ENCODE peak calls at places on chromosomes 5 and 9, in seven cellular contexts. K, V, P, W, N, Y and X are unnamed samples.
A peak's percentile ranks its signal among the peaks of the same experiment; 100 is the strongest.

GRCh38 chr9:130901498-130902203 is 5.0 kb upstream of the QRFP start:
- DNase-seq in K (no peak), V (no peak), P (no peak), W (no peak), N (no peak), Y (no peak), X (no peak)

GRCh38 chr5:172417983-172418630 is 36.2 kb downstream of the SH3PXD2B start:
- DNase-seq in K (no peak), V (peak; percentile 92), P (no peak), W (no peak), N (peak; percentile 100), Y (peak; percentile 85), X (no peak)

GRCh38 chr9:3809724-3810123 is 283.9 kb upstream of the RFX3 start:
- DNase-seq in K (no peak), V (no peak), P (peak; percentile 93), W (no peak), N (no peak), Y (peak; percentile 89), X (no peak)

GRCh38 chr9:107243757-107244156 is 39.3 kb upstream of the RAD23B start:
- DNase-seq in K (no peak), V (no peak), P (peak; percentile 14), W (no peak), N (peak; percentile 23), Y (peak; percentile 98), X (no peak)

GRCh38 chr5:54229041-54229780 is 81.2 kb downstream of the ARL15 start:
- DNase-seq in K (peak; percentile 69), V (peak; percentile 66), P (peak; percentile 65), W (peak; percentile 69), N (peak; percentile 73), Y (peak; percentile 46), X (peak; percentile 39)

GRCh38 chr5:169395136-169395535 is 94.2 kb upstream of the SLIT3 start:
- DNase-seq in K (no peak), V (no peak), P (no peak), W (no peak), N (no peak), Y (peak; percentile 44), X (no peak)

GRCh38 chr9:75451505-75451904 is 363.2 kb downstream of the OSTF1 start:
- DNase-seq in K (no peak), V (no peak), P (no peak), W (no peak), N (no peak), Y (no peak), X (no peak)

GRCh38 chr9:31393240-31393639 is 991.2 kb upstream of the ACO1 start:
- DNase-seq in K (no peak), V (no peak), P (no peak), W (no peak), N (no peak), Y (peak; percentile 18), X (no peak)

GRCh38 chr5:55758231-55758630 is 20.4 kb downstream of the DDX4 start:
- DNase-seq in K (no peak), V (no peak), P (no peak), W (no peak), N (no peak), Y (no peak), X (no peak)

GRCh38 chr9:137590469-137591383 is at the start of gene ZMYND19:
- DNase-seq in K (peak; percentile 91), V (peak; percentile 83), P (peak; percentile 87), W (peak; percentile 93), N (peak; percentile 76), Y (peak; percentile 83), X (peak; percentile 100)

GRCh38 chr5:43702815-43703214 is 99.8 kb downstream of the NNT start:
- DNase-seq in K (no peak), V (no peak), P (no peak), W (no peak), N (peak; percentile 59), Y (no peak), X (no peak)

GRCh38 chr5:135740475-135740874 is 94.0 kb upstream of the SLC25A48 start:
- DNase-seq in K (no peak), V (no peak), P (peak; percentile 73), W (no peak), N (no peak), Y (no peak), X (no peak)

GRCh38 chr5:43121565-43122484 is 1.1 kb downstream of the ZNF131 start:
- DNase-seq in K (peak; percentile 49), V (no peak), P (no peak), W (peak; percentile 35), N (peak; percentile 56), Y (peak; percentile 48), X (peak; percentile 48)

GRCh38 chr9:74742792-74743389 is 144.8 kb downstream of the TRPM6 start:
- DNase-seq in K (peak; percentile 23), V (no peak), P (peak; percentile 21), W (no peak), N (peak; percentile 51), Y (peak; percentile 17), X (no peak)

GRCh38 chr5:163696270-163696887 is 191.0 kb downstream of the MAT2B start:
- DNase-seq in K (peak; percentile 47), V (no peak), P (peak; percentile 70), W (peak; percentile 54), N (peak; percentile 90), Y (peak; percentile 68), X (peak; percentile 6)

GRCh38 chr5:60340326-60340725 is 359.6 kb downstream of the DEPDC1B start:
- DNase-seq in K (no peak), V (no peak), P (no peak), W (no peak), N (no peak), Y (no peak), X (no peak)

GRCh38 chr9:38486837-38487236 is 62.6 kb upstream of the IGFBPL1 start:
- DNase-seq in K (no peak), V (no peak), P (no peak), W (no peak), N (no peak), Y (no peak), X (no peak)

GRCh38 chr9:71747572-71747971 is 20.7 kb downstream of the CEMIP2 start:
- DNase-seq in K (no peak), V (no peak), P (no peak), W (no peak), N (no peak), Y (no peak), X (no peak)

GRCh38 chr5:81250004-81250403 is 16.9 kb downstream of the CKMT2 start:
- DNase-seq in K (no peak), V (no peak), P (no peak), W (no peak), N (no peak), Y (no peak), X (no peak)

GRCh38 chr5:93320920-93321319 is 260.1 kb downstream of the NR2F1-AS1 start:
- DNase-seq in K (no peak), V (no peak), P (no peak), W (no peak), N (no peak), Y (no peak), X (no peak)

DNA sequence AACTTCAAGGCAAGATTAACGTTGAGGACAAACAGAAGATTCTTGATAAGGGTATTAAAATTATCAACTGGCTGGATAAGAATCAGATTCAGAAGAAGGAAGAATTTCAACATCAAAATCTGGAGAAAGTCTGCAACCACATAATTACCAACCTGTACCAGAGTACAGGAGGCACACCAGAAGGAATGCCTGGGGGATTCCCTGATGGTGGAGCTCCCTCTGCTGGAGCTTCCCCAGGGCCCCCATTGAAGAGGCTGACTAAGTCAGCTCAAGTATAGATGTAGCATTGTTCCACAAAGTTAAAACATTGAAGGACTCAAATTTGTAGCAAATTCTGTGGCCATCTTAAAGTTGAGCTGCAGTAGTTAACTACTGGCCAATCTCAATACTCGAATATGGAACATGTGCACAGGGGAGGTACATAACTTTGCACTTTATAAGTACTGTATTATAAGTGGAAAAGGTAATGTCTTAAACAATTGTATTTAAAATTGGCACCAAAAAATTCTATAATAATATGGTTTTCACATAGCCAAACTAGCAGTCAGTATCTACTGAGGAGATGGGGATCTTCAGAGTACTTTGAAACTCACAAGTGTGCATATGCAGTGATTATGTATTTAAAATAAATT is 237.5 kb downstream of the CHSY3 start:
- DNase-seq in K (no peak), V (no peak), P (peak; percentile 75), W (no peak), N (peak; percentile 55), Y (peak; percentile 60), X (peak; percentile 9)
- TF ChIP-seq CTCF in K (peak; percentile 59), V (no peak), P (peak; percentile 92), W (peak; percentile 58), N (peak; percentile 78), Y (peak; percentile 87), X (peak; percentile 54)

GRCh38 chr9:17486401-17486800 is 92.5 kb upstream of the SH3GL2 start:
- DNase-seq in K (no peak), V (no peak), P (no peak), W (no peak), N (no peak), Y (no peak), X (no peak)
- TF ChIP-seq CTCF in K (no peak), V (no peak), P (no peak), W (no peak), N (no peak), Y (no peak), X (no peak)

GRCh38 chr5:141155540-141156374 is 5.9 kb downstream of the PCDHB6 start:
- DNase-seq in K (no peak), V (no peak), P (no peak), W (no peak), N (no peak), Y (no peak), X (no peak)
- TF ChIP-seq CTCF in K (peak; percentile 20), V (no peak), P (peak; percentile 43), W (peak; percentile 74), N (no peak), Y (no peak), X (no peak)

DNA sequence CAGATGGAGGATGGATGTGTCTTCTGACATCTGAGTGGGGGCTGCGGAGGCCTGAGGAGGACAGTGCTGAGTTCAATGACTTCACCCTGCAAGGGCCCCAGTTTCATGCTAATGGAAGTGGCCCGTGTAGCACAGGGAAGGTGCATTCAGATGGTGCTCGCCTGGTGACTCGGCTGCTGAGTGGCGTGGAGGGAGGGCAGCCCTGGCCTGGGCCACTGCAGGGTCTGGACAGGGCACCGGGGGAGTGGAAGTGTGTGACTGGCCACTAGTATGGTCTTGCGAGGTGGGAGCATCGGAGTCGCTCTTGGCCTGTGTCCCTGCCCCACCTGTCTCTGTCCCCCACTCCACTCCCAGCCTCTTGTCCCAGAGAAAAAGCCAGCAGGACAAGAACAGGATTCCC is 1.7 kb upstream of the SLC9A3 start:
- DNase-seq in K (no peak), V (no peak), P (no peak), W (no peak), N (no peak), Y (no peak), X (no peak)
- TF ChIP-seq CTCF in K (no peak), V (no peak), P (no peak), W (no peak), N (no peak), Y (no peak), X (no peak)

DNA sequence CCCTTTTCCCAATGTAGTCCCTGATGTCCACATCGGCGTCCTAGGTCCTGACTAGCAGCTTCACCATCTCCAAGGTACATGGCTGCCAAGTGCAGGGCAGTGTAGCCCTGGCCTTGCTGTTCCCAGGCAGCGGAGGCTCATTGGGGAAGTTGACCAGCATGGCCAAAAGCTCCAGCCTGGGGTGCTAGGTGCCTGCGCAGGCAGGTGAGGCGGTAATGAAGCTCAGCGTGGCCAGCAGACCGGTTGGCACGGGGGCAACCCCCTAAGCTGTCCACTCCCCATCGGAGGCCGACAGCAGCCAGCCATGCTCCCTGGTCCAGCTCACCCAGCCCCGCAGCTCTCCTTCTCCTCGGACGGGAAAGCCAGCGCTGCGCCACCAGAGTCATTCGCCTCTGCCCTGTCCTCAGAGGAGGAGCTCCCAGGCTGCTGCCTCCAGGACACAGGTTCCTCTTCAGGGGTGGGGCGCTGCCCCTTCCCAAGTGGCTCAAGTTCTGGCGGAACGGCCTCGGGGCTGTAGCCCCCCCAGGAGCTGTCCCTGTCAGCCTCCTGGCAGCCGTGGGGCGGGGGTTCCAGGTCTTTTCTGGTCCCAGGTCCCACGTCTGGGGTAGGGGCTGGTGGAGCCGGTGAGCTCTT is 1218.2 kb downstream of the FOXD4L5 start:
- DNase-seq in K (no peak), V (no peak), P (no peak), W (no peak), N (no peak), Y (no peak), X (no peak)
- TF ChIP-seq CTCF in K (no peak), V (no peak), P (no peak), W (no peak), N (no peak), Y (no peak), X (no peak)